ENCODE peak calls at places on chromosome 2, in four cellular contexts. One of them, this sample, is unnamed.
A peak's percentile ranks its signal among the peaks of the same experiment; 100 is the strongest.

GRCh38 chr2:75607988-75608683 is 38.4 kb upstream of the MRPL19 start:
- DNase-seq in epithelial cell of esophagus: peak; percentile 12
- DNase-seq in WTC11: no peak
- DNase-seq in cardiac fibroblast: peak; percentile 31
- DNase-seq in this sample: no peak

GRCh38 chr2:239475161-239476028 is 74.6 kb upstream of the HDAC4 start:
- DNase-seq in epithelial cell of esophagus: no peak
- DNase-seq in WTC11: no peak
- DNase-seq in cardiac fibroblast: no peak
- DNase-seq in this sample: no peak

GRCh38 chr2:218406949-218407703 is 7.5 kb downstream of the CTDSP1 start:
- DNase-seq in epithelial cell of esophagus: peak; percentile 23
- DNase-seq in WTC11: no peak
- DNase-seq in cardiac fibroblast: peak; percentile 59
- DNase-seq in this sample: no peak

GRCh38 chr2:51018145-51018544 is 13.8 kb downstream of the NRXN1 start:
- DNase-seq in epithelial cell of esophagus: no peak
- DNase-seq in WTC11: no peak
- DNase-seq in cardiac fibroblast: no peak
- DNase-seq in this sample: no peak

GRCh38 chr2:234940527-234940926 is 11.3 kb upstream of the SH3BP4 start:
- DNase-seq in epithelial cell of esophagus: no peak
- DNase-seq in WTC11: no peak
- DNase-seq in cardiac fibroblast: no peak
- DNase-seq in this sample: no peak

GRCh38 chr2:17311771-17312511 is 206.3 kb downstream of the RAD51AP2 start:
- DNase-seq in epithelial cell of esophagus: no peak
- DNase-seq in WTC11: no peak
- DNase-seq in cardiac fibroblast: no peak
- DNase-seq in this sample: no peak

GRCh38 chr2:75570948-75571729 is 10.4 kb upstream of the EVA1A start:
- DNase-seq in epithelial cell of esophagus: peak; percentile 44
- DNase-seq in WTC11: no peak
- DNase-seq in cardiac fibroblast: no peak
- DNase-seq in this sample: no peak

GRCh38 chr2:74146929-74147728 is 583 bp downstream of the BOLA3 start:
- DNase-seq in epithelial cell of esophagus: peak; percentile 37
- DNase-seq in WTC11: no peak
- DNase-seq in cardiac fibroblast: peak; percentile 53
- DNase-seq in this sample: no peak

GRCh38 chr2:189545424-189545823 is 35.2 kb downstream of the SLC40A1 start:
- DNase-seq in epithelial cell of esophagus: no peak
- DNase-seq in WTC11: no peak
- DNase-seq in cardiac fibroblast: no peak
- DNase-seq in this sample: no peak

GRCh38 chr2:121903037-121903689 is 147.7 kb downstream of the TSN start:
- DNase-seq in epithelial cell of esophagus: no peak
- DNase-seq in WTC11: no peak
- DNase-seq in cardiac fibroblast: peak; percentile 42
- DNase-seq in this sample: no peak

GRCh38 chr2:43218221-43218549 is 8.2 kb downstream of the ZFP36L2 start:
- DNase-seq in epithelial cell of esophagus: no peak
- DNase-seq in WTC11: no peak
- DNase-seq in cardiac fibroblast: peak; percentile 44
- DNase-seq in this sample: no peak

GRCh38 chr2:174878537-174879147 is 114.4 kb upstream of the CHRNA1 start:
- DNase-seq in epithelial cell of esophagus: peak; percentile 37
- DNase-seq in WTC11: no peak
- DNase-seq in cardiac fibroblast: peak; percentile 51
- DNase-seq in this sample: no peak

GRCh38 chr2:166088634-166089033 is 39.2 kb downstream of the SCN1A start:
- DNase-seq in epithelial cell of esophagus: no peak
- DNase-seq in WTC11: no peak
- DNase-seq in cardiac fibroblast: peak; percentile 97
- DNase-seq in this sample: no peak

GRCh38 chr2:170812716-170813585 is 3.7 kb upstream of the GAD1 start:
- DNase-seq in epithelial cell of esophagus: peak; percentile 84
- DNase-seq in WTC11: no peak
- DNase-seq in cardiac fibroblast: peak; percentile 98
- DNase-seq in this sample: peak; percentile 77

GRCh38 chr2:191923652-191923997 is 76.7 kb upstream of the CAVIN2 start:
- DNase-seq in epithelial cell of esophagus: no peak
- DNase-seq in WTC11: no peak
- DNase-seq in cardiac fibroblast: no peak
- DNase-seq in this sample: no peak

GRCh38 chr2:172836386-172837200 is 100.9 kb downstream of the RAPGEF4 start:
- DNase-seq in epithelial cell of esophagus: peak; percentile 97
- DNase-seq in WTC11: no peak
- DNase-seq in cardiac fibroblast: peak; percentile 95
- DNase-seq in this sample: no peak

GRCh38 chr2:113370478-113371091 is 66.9 kb upstream of the ZNG1B start:
- DNase-seq in epithelial cell of esophagus: peak; percentile 79
- DNase-seq in WTC11: peak; percentile 72
- DNase-seq in cardiac fibroblast: peak; percentile 85
- DNase-seq in this sample: peak; percentile 30

GRCh38 chr2:229032596-229033234 is 238.4 kb downstream of the PID1 start:
- DNase-seq in epithelial cell of esophagus: no peak
- DNase-seq in WTC11: no peak
- DNase-seq in cardiac fibroblast: no peak
- DNase-seq in this sample: no peak

GRCh38 chr2:30398488-30398887 is 48.6 kb upstream of the LCLAT1 start:
- DNase-seq in epithelial cell of esophagus: peak; percentile 83
- DNase-seq in WTC11: no peak
- DNase-seq in cardiac fibroblast: peak; percentile 55
- DNase-seq in this sample: no peak

GRCh38 chr2:240412211-240412830 is 23.1 kb upstream of the GPC1 start:
- DNase-seq in epithelial cell of esophagus: no peak
- DNase-seq in WTC11: peak; percentile 26
- DNase-seq in cardiac fibroblast: no peak
- DNase-seq in this sample: no peak

GRCh38 chr2:46871976-46872381 is 43.6 kb downstream of the MCFD2 start:
- DNase-seq in epithelial cell of esophagus: no peak
- DNase-seq in WTC11: no peak
- DNase-seq in cardiac fibroblast: no peak
- DNase-seq in this sample: no peak

GRCh38 chr2:204452464-204453023 is 92.7 kb upstream of the PARD3B start:
- DNase-seq in epithelial cell of esophagus: peak; percentile 91
- DNase-seq in WTC11: no peak
- DNase-seq in cardiac fibroblast: peak; percentile 98
- DNase-seq in this sample: peak; percentile 89

GRCh38 chr2:190891370-190891769 is 10.7 kb downstream of the GLS start:
- DNase-seq in epithelial cell of esophagus: no peak
- DNase-seq in WTC11: no peak
- DNase-seq in cardiac fibroblast: no peak
- DNase-seq in this sample: no peak

GRCh38 chr2:29196792-29197788 is 81.9 kb downstream of the CLIP4 start:
- DNase-seq in epithelial cell of esophagus: peak; percentile 70
- DNase-seq in WTC11: peak; percentile 82
- DNase-seq in cardiac fibroblast: peak; percentile 72
- DNase-seq in this sample: no peak

GRCh38 chr2:153163055-153163454 is 315.5 kb downstream of the RPRM start:
- DNase-seq in epithelial cell of esophagus: peak; percentile 56
- DNase-seq in WTC11: peak; percentile 16
- DNase-seq in cardiac fibroblast: peak; percentile 7
- DNase-seq in this sample: no peak
- TF ChIP-seq CTCF in epithelial cell of esophagus: peak; percentile 68
- TF ChIP-seq CTCF in WTC11: peak; percentile 29
- TF ChIP-seq CTCF in cardiac fibroblast: peak; percentile 5
- TF ChIP-seq CTCF in this sample: no peak

DNA sequence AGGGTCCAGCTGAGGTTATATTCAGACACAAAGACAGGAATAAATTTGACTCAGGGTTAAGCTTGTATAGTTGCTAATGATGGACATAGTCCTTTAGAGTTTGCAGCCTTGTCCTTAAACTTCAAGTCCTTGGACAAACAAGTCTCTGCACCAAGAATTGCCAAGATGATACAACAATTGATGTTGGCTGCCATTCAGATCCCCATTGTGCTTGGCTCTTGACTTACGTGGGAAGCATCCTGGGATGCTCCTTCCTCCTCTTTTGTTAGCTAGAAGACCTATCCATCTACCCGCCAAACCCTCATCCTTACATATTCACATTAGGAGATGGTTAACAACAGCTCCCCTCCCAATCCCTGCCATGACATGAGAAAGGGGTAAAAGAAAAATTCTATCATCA is 115.6 kb downstream of the RDH14 start:
- DNase-seq in epithelial cell of esophagus: no peak
- DNase-seq in WTC11: no peak
- DNase-seq in cardiac fibroblast: peak; percentile 12
- DNase-seq in this sample: no peak
- TF ChIP-seq CTCF in epithelial cell of esophagus: no peak
- TF ChIP-seq CTCF in WTC11: no peak
- TF ChIP-seq CTCF in cardiac fibroblast: no peak
- TF ChIP-seq CTCF in this sample: no peak

DNA sequence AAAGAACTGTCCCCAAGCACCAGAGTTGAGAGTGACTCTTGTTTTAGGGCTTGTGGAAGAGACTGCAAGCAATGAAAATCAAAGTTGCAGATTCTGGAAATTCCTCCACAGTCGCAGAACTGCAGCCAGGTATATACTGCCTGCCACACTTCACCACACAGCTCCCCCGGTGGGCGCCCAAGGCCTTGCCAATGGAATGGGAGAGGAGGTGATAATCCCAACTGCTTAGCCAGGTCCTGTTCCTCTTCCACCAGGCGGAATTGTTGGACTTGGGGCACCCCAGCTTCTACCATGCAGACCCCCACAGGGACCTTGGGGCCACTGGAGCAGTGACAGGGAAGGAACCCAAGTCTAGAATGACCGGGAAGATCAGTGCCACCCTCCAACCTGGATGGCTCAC is 4.8 kb upstream of the PDIA6 start:
- DNase-seq in epithelial cell of esophagus: peak; percentile 27
- DNase-seq in WTC11: peak; percentile 80
- DNase-seq in cardiac fibroblast: no peak
- DNase-seq in this sample: no peak
- TF ChIP-seq CTCF in epithelial cell of esophagus: peak; percentile 34
- TF ChIP-seq CTCF in WTC11: peak; percentile 49
- TF ChIP-seq CTCF in cardiac fibroblast: peak; percentile 9
- TF ChIP-seq CTCF in this sample: no peak

GRCh38 chr2:99818842-99819241 is 323.5 kb downstream of the AFF3 start:
- DNase-seq in epithelial cell of esophagus: peak; percentile 32
- DNase-seq in WTC11: no peak
- DNase-seq in cardiac fibroblast: peak; percentile 58
- DNase-seq in this sample: no peak
- TF ChIP-seq CTCF in epithelial cell of esophagus: no peak
- TF ChIP-seq CTCF in WTC11: no peak
- TF ChIP-seq CTCF in cardiac fibroblast: peak; percentile 22
- TF ChIP-seq CTCF in this sample: no peak

This sample was measured in AG09319.